ENCODE peak calls at places on chromosomes 16 and 17, in four cellular contexts. Z, N, R and T are unnamed samples.

GRCh38 chr16:67846320-67847063 is at the start of gene NUTF2:
- DNase-seq in Z (no peak), N (peak), R (peak), T (peak)

GRCh38 chr17:72430611-72431432 is 310.0 kb downstream of the SOX9 start:
- DNase-seq in Z (no peak), N (no peak), R (no peak), T (no peak)

GRCh38 chr17:9185142-9185541 is 163.8 kb downstream of the NTN1 start:
- DNase-seq in Z (no peak), N (no peak), R (peak), T (no peak)

GRCh38 chr17:75643033-75644017 is 10.1 kb downstream of the SMIM5 start:
- DNase-seq in Z (no peak), N (no peak), R (no peak), T (no peak)

GRCh38 chr17:80941743-80942211 is 49.9 kb upstream of the CHMP6 start:
- DNase-seq in Z (no peak), N (no peak), R (no peak), T (no peak)

GRCh38 chr16:48956620-48957019 is 325.0 kb downstream of the CBLN1 start:
- DNase-seq in Z (no peak), N (no peak), R (no peak), T (no peak)

GRCh38 chr17:35129973-35130351 is 8.5 kb downstream of the FNDC8 start:
- DNase-seq in Z (no peak), N (no peak), R (no peak), T (no peak)

GRCh38 chr16:3012246-3012645 is 477 bp upstream of the CLDN9 start:
- DNase-seq in Z (no peak), N (no peak), R (peak), T (peak)

GRCh38 chr17:37446027-37446426 is 39.3 kb downstream of the TADA2A start:
- DNase-seq in Z (no peak), N (no peak), R (no peak), T (peak)

GRCh38 chr17:19646788-19647696 is 1.5 kb upstream of the ALDH3A2 start:
- DNase-seq in Z (no peak), N (no peak), R (no peak), T (no peak)

GRCh38 chr16:74297296-74297665 is 667 bp downstream of the PSMD7 start:
- DNase-seq in Z (no peak), N (peak), R (no peak), T (no peak)

GRCh38 chr16:84396537-84397008 is 28.2 kb downstream of the ATP2C2 start:
- DNase-seq in Z (no peak), N (no peak), R (no peak), T (no peak)

GRCh38 chr17:73940511-73940910 is 263.0 kb upstream of the RPL38 start:
- DNase-seq in Z (no peak), N (no peak), R (no peak), T (no peak)

GRCh38 chr17:1515640-1516402 is 591 bp downstream of the INPP5K start:
- DNase-seq in Z (peak), N (peak), R (peak), T (peak)

GRCh38 chr17:79950711-79951110 is 85.0 kb downstream of the TBC1D16 start:
- DNase-seq in Z (no peak), N (no peak), R (no peak), T (no peak)

GRCh38 chr17:31907342-31907975 is 6.0 kb upstream of the UTP6 start:
- DNase-seq in Z (no peak), N (no peak), R (no peak), T (no peak)

GRCh38 chr17:75338335-75338734 is 49.1 kb upstream of the SLC25A19 start:
- DNase-seq in Z (no peak), N (no peak), R (no peak), T (no peak)

GRCh38 chr17:27315322-27315721 is 21.4 kb downstream of the WSB1 start:
- DNase-seq in Z (peak), N (no peak), R (no peak), T (peak)

GRCh38 chr16:70267516-70267915 is 15.8 kb upstream of the EXOSC6 start:
- DNase-seq in Z (no peak), N (no peak), R (peak), T (no peak)

GRCh38 chr17:44400226-44400847 is 10.9 kb upstream of the ITGA2B start:
- DNase-seq in Z (no peak), N (no peak), R (no peak), T (no peak)

GRCh38 chr16:56947604-56947995 is 14.2 kb upstream of the CETP start:
- DNase-seq in Z (no peak), N (no peak), R (no peak), T (no peak)

GRCh38 chr16:63315229-63315628 is 1279.0 kb upstream of the CDH8 start:
- DNase-seq in Z (no peak), N (no peak), R (no peak), T (no peak)

GRCh38 chr17:40309031-40309937 is at the start of gene RARA:
- DNase-seq in Z (no peak), N (no peak), R (peak), T (no peak)

GRCh38 chr16:31400191-31400590 is 7.1 kb downstream of the ITGAD start:
- DNase-seq in Z (no peak), N (no peak), R (no peak), T (no peak)

GRCh38 chr16:70706948-70707465 is 21.2 kb upstream of the MTSS2 start:
- DNase-seq in Z (no peak), N (no peak), R (no peak), T (no peak)

GRCh38 chr16:15976929-15977637 is 27.7 kb downstream of the ABCC1 start:
- DNase-seq in Z (no peak), N (no peak), R (no peak), T (no peak)

GRCh38 chr17:40664582-40665333 is at the start of gene KRT222:
- DNase-seq in Z (no peak), N (no peak), R (no peak), T (no peak)

GRCh38 chr16:85520853-85521736 is 92.0 kb upstream of the GSE1 start:
- DNase-seq in Z (no peak), N (no peak), R (no peak), T (no peak)

GRCh38 chr17:8480011-8480976 is 44.6 kb downstream of the NDEL1 start:
- DNase-seq in Z (no peak), N (no peak), R (no peak), T (no peak)

GRCh38 chr17:252456-252855 is 71.0 kb upstream of the DOC2B start:
- DNase-seq in Z (no peak), N (no peak), R (no peak), T (no peak)

GRCh38 chr17:62392908-62393307 is 12.6 kb downstream of the EFCAB3 start:
- DNase-seq in Z (no peak), N (no peak), R (no peak), T (no peak)

GRCh38 chr16:1108299-1109252 is 12.5 kb upstream of the C1QTNF8 start:
- DNase-seq in Z (no peak), N (no peak), R (no peak), T (no peak)

GRCh38 chr16:67030221-67030962 is 1.4 kb downstream of the CBFB start:
- DNase-seq in Z (no peak), N (no peak), R (no peak), T (no peak)

GRCh38 chr17:4673169-4673568 is 30.8 kb downstream of the PELP1 start:
- DNase-seq in Z (no peak), N (no peak), R (no peak), T (no peak)